ENCODE peak calls at places on chromosomes 5 and 9, in ten cellular contexts. D is stimulated activated CD4-positive, alpha-beta T cell treated with anti-CD3 and anti-CD28 coated beads, Interleukin-1b, Interleukin-23, amount 100 ng/mL, for 1 hour; V is activated CD4-positive, alpha-beta T cell treated with anti-CD3 and anti-CD28 coated beads, Interleukin-2, amount 10 ng/mL, durations not matched to agents 24 days and 14 days; M is GM23338; L is omental fat pad; Q is HEK293T; H is left colon; T is HepG2; U is amygdala; N is psoas muscle. F is an unnamed sample.

GRCh38 chr5:168649306-168649705 is 70.1 kb upstream of the PANK3 start:
- DNase-seq in T (no peak), H (no peak), U (no peak), M (no peak), Q (no peak), V (no peak), N (no peak), L (no peak), D (no peak), F (no peak)

GRCh38 chr5:55226934-55227737 is at the start of gene MCIDAS:
- DNase-seq in U (no peak), N (peak), H (peak), L (no peak), T (no peak), Q (peak), D (no peak), V (peak), M (peak), F (peak)

GRCh38 chr5:105508519-105508918 is 1945.9 kb upstream of the NUDT12 start:
- DNase-seq in N (no peak), Q (no peak), H (no peak), U (no peak), L (no peak), T (no peak), M (no peak), D (no peak), V (no peak), F (no peak)

GRCh38 chr5:56101180-56101579 is 106.4 kb upstream of the IL6ST start:
- DNase-seq in H (no peak), N (no peak), Q (no peak), L (no peak), U (no peak), V (no peak), M (no peak), D (no peak), T (no peak), F (no peak)

GRCh38 chr9:136840877-136841645 is 1.2 kb upstream of the AJM1 start:
- DNase-seq in M (peak), N (peak), L (no peak), H (peak), D (no peak), T (peak), Q (no peak), V (no peak), U (peak), F (peak)

GRCh38 chr5:76273491-76273890 is 129.6 kb upstream of the IQGAP2 start:
- DNase-seq in D (no peak), H (peak), N (no peak), L (no peak), V (no peak), T (no peak), U (no peak), Q (no peak), M (no peak), F (no peak)

GRCh38 chr9:137650259-137650658 is 31.5 kb downstream of the EHMT1 start:
- DNase-seq in N (no peak), V (no peak), D (no peak), L (no peak), Q (no peak), U (no peak), T (no peak), H (no peak), M (no peak), F (no peak)

GRCh38 chr9:95816716-95817115 is 58.8 kb upstream of the ERCC6L2 start:
- DNase-seq in V (no peak), T (no peak), N (no peak), H (no peak), D (no peak), L (no peak), M (no peak), Q (no peak), U (no peak), F (no peak)

GRCh38 chr5:54415896-54416640 is 39.4 kb upstream of the HSPB3 start:
- DNase-seq in M (no peak), U (no peak), T (no peak), N (no peak), H (no peak), V (no peak), Q (no peak), L (no peak), D (no peak), F (no peak)

GRCh38 chr5:74376187-74376586 is 264.3 kb downstream of the ENC1 start:
- DNase-seq in V (no peak), T (no peak), Q (no peak), L (no peak), H (no peak), U (no peak), M (no peak), N (no peak), D (no peak), F (no peak)

GRCh38 chr5:119400248-119400647 is 44.4 kb downstream of the TNFAIP8 start:
- DNase-seq in M (no peak), V (no peak), L (no peak), Q (no peak), T (no peak), D (no peak), U (no peak), N (no peak), H (peak), F (no peak)

GRCh38 chr5:132001647-132002561 is 9.6 kb downstream of the ACSL6 start:
- DNase-seq in N (peak), L (no peak), T (peak), Q (no peak), D (no peak), V (no peak), U (no peak), H (no peak), M (peak), F (no peak)

F was measured in NCI-H2171.